ENCODE peak calls at places on chromosomes 4 and X, in eight cellular contexts. G, N, B, U, O, P, C and H are unnamed samples.

GRCh38 chrX:107288676-107289075 is 82.3 kb downstream of the DNAAF6 start:
- DNase-seq in G (no peak), N (no peak), B (peak), U (no peak), O (no peak), P (no peak), C (no peak), H (no peak)

GRCh38 chrX:41481264-41482109 is 34.3 kb downstream of the NYX start:
- DNase-seq in G (no peak), N (peak), B (no peak), U (peak), O (no peak), P (no peak), C (no peak), H (no peak)

GRCh38 chrX:96837808-96838207 is 45.9 kb upstream of the RPA4 start:
- DNase-seq in G (peak), N (no peak), B (no peak), U (no peak), O (no peak), P (no peak), C (no peak), H (no peak)

GRCh38 chrX:136030357-136031225 is 45.4 kb downstream of the SLC9A6 start:
- DNase-seq in G (peak), N (no peak), B (peak), U (no peak), O (no peak), P (no peak), C (no peak), H (no peak)

GRCh38 chrX:138723301-138723700 is 11.8 kb upstream of the FGF13 start:
- DNase-seq in G (peak), N (no peak), B (no peak), U (no peak), O (no peak), P (no peak), C (no peak), H (no peak)

GRCh38 chr4:155666701-155667537 is at the start of gene GUCY1A1:
- DNase-seq in G (peak), N (peak), B (peak), U (peak), O (peak), P (no peak), C (no peak), H (no peak)

GRCh38 chrX:36957425-36958328 is 50.5 kb upstream of the FAM47C start:
- DNase-seq in G (peak), N (peak), B (peak), U (no peak), O (peak), P (no peak), C (no peak), H (no peak)

GRCh38 chrX:1618689-1619088 is 3.8 kb downstream of the ASMT start:
- DNase-seq in G (no peak), N (no peak), B (no peak), U (no peak), O (no peak), P (no peak), C (no peak), H (no peak)

GRCh38 chr4:17597517-17597916 is 16.9 kb upstream of the MED28 start:
- DNase-seq in G (no peak), N (peak), B (peak), U (no peak), O (peak), P (no peak), C (no peak), H (no peak)

GRCh38 chr4:123452585-123452984 is 56.0 kb downstream of the SPRY1 start:
- DNase-seq in G (peak), N (no peak), B (peak), U (peak), O (peak), P (no peak), C (no peak), H (no peak)

GRCh38 chrX:276588-277171 is 4.5 kb upstream of the PLCXD1 start:
- DNase-seq in G (peak), N (no peak), B (no peak), U (peak), O (no peak), P (no peak), C (no peak), H (no peak)

GRCh38 chr4:122576261-122577188 is 44.3 kb downstream of the IL21 start:
- DNase-seq in G (peak), N (peak), B (peak), U (peak), O (peak), P (peak), C (no peak), H (peak)

GRCh38 chr4:87406462-87406861 is 15.5 kb upstream of the HSD17B11 start:
- DNase-seq in G (no peak), N (no peak), B (no peak), U (no peak), O (no peak), P (no peak), C (no peak), H (no peak)

GRCh38 chrX:40971736-40972135 is 113.5 kb upstream of the USP9X start:
- DNase-seq in G (no peak), N (no peak), B (peak), U (no peak), O (no peak), P (no peak), C (no peak), H (no peak)

GRCh38 chr4:8546766-8547107 is 33.5 kb upstream of the GPR78 start:
- DNase-seq in G (no peak), N (no peak), B (no peak), U (no peak), O (no peak), P (no peak), C (no peak), H (no peak)

GRCh38 chr4:56042225-56042624 is 93.5 kb downstream of the CEP135 start:
- DNase-seq in G (no peak), N (no peak), B (no peak), U (no peak), O (no peak), P (no peak), C (no peak), H (no peak)

GRCh38 chrX:38539748-38540147 is 21.6 kb upstream of the TSPAN7 start:
- DNase-seq in G (no peak), N (no peak), B (no peak), U (no peak), O (no peak), P (no peak), C (no peak), H (no peak)

GRCh38 chrX:9327747-9328145 is 137.1 kb upstream of the TBL1X start:
- DNase-seq in G (peak), N (no peak), B (peak), U (no peak), O (peak), P (no peak), C (no peak), H (no peak)

GRCh38 chrX:107398115-107398514 is 51.3 kb upstream of the FRMPD3 start:
- DNase-seq in G (no peak), N (no peak), B (no peak), U (no peak), O (no peak), P (no peak), C (no peak), H (no peak)

GRCh38 chr4:13403833-13404232 is 80.3 kb downstream of the RAB28 start:
- DNase-seq in G (no peak), N (no peak), B (no peak), U (no peak), O (no peak), P (no peak), C (no peak), H (no peak)

GRCh38 chr4:76523593-76523992 is 88.6 kb downstream of the SHROOM3 start:
- DNase-seq in G (no peak), N (no peak), B (no peak), U (no peak), O (no peak), P (no peak), C (no peak), H (no peak)

GRCh38 chr4:185222598-185222997 is 13.2 kb downstream of the SNX25 start:
- DNase-seq in G (peak), N (no peak), B (no peak), U (no peak), O (no peak), P (no peak), C (no peak), H (no peak)

GRCh38 chrX:49101629-49101984 is 21.9 kb upstream of the WDR45 start:
- DNase-seq in G (no peak), N (no peak), B (no peak), U (no peak), O (no peak), P (no peak), C (no peak), H (no peak)

GRCh38 chrX:119516157-119516702 is 48.0 kb downstream of the SLC25A5 start:
- DNase-seq in G (peak), N (peak), B (peak), U (peak), O (peak), P (peak), C (peak), H (peak)

GRCh38 chr4:179817317-179817716 is 2375.1 kb upstream of the AGA start:
- DNase-seq in G (no peak), N (no peak), B (no peak), U (no peak), O (no peak), P (no peak), C (no peak), H (no peak)

GRCh38 chr4:124423160-124423559 is 289.4 kb downstream of the ANKRD50 start:
- DNase-seq in G (peak), N (no peak), B (no peak), U (no peak), O (no peak), P (no peak), C (no peak), H (no peak)

GRCh38 chr4:137526681-137527080 is 5.6 kb downstream of the PCDH18 start:
- DNase-seq in G (no peak), N (no peak), B (no peak), U (no peak), O (no peak), P (no peak), C (no peak), H (no peak)

GRCh38 chrX:74242050-74242449 is 61.9 kb upstream of the ZCCHC13 start:
- DNase-seq in G (peak), N (no peak), B (no peak), U (no peak), O (peak), P (no peak), C (no peak), H (no peak)

GRCh38 chr4:181688416-181688815 is 554.8 kb upstream of the TENM3 start:
- DNase-seq in G (peak), N (no peak), B (no peak), U (no peak), O (no peak), P (no peak), C (no peak), H (no peak)

GRCh38 chr4:73156394-73156793 is 86.9 kb upstream of the COX18 start:
- DNase-seq in G (no peak), N (no peak), B (no peak), U (no peak), O (no peak), P (no peak), C (no peak), H (no peak)

GRCh38 chrX:52852110-52852872 is 15.6 kb downstream of the XAGE3 start:
- DNase-seq in G (peak), N (no peak), B (no peak), U (no peak), O (no peak), P (no peak), C (no peak), H (no peak)

GRCh38 chrX:121195719-121196118 is 148.3 kb downstream of the GLUD2 start:
- DNase-seq in G (no peak), N (no peak), B (no peak), U (no peak), O (no peak), P (no peak), C (no peak), H (no peak)